ENCODE peak calls at places on chromosomes 5 and 9, in eight cellular contexts. K is upper lobe of right lung, Q is endodermal cell, H is kidney, E is body of pancreas, L is spleen, S is mammary epithelial cell, W is gastrocnemius medialis. A is an unnamed sample. For H3K4me1 and H3K9me3, the result is how much of the 10 kb centered on the place peaks cover.

GRCh38 chr5:142913728-142914338 is 143.7 kb downstream of the ARHGAP26 start:
- DNase-seq in K (no peak), Q (no peak), H (no peak), E (no peak), L (no peak), S (peak), W (no peak), A (no peak)

GRCh38 chr9:18333157-18333556 is 140.8 kb upstream of the ADAMTSL1 start:
- DNase-seq in K (no peak), Q (peak), H (no peak), E (no peak), L (no peak), S (peak), W (no peak), A (no peak)

GRCh38 chr5:169871816-169872215 is 108.5 kb downstream of the INSYN2B start:
- DNase-seq in K (no peak), Q (no peak), H (no peak), E (no peak), L (no peak), S (no peak), W (no peak), A (no peak)

GRCh38 chr5:144377207-144377606 is 206.5 kb downstream of the KCTD16 start:
- DNase-seq in K (no peak), Q (no peak), H (no peak), E (no peak), L (no peak), S (no peak), W (no peak), A (no peak)

GRCh38 chr5:171484460-171484899 is 65.0 kb downstream of the FGF18 start:
- DNase-seq in K (no peak), Q (peak), H (no peak), E (no peak), L (no peak), S (no peak), W (no peak), A (no peak)

GRCh38 chr9:85425153-85425611 is 316.6 kb downstream of the AGTPBP1 start:
- DNase-seq in K (peak), Q (peak), H (peak), E (peak), L (no peak), S (peak), W (no peak), A (peak)

GRCh38 chr9:126499005-126499910 is 114.5 kb upstream of the LMX1B start:
- DNase-seq in K (peak), Q (peak), H (peak), E (no peak), L (peak), S (peak), W (no peak), A (no peak)

GRCh38 chr5:67799732-67800234 is 415.8 kb upstream of the PIK3R1 start:
- DNase-seq in K (no peak), Q (no peak), H (peak), E (peak), L (no peak), S (no peak), W (peak), A (peak)

GRCh38 chr9:110842169-110842568 is 173.6 kb downstream of the MUSK start:
- DNase-seq in K (no peak), Q (peak), H (no peak), E (peak), L (no peak), S (no peak), W (no peak), A (no peak)

GRCh38 chr5:134103397-134103796 is 11.1 kb upstream of the TCF7 start:
- DNase-seq in K (no peak), Q (no peak), H (no peak), E (no peak), L (no peak), S (no peak), W (no peak), A (no peak)

GRCh38 chr5:134099939-134100282 is 14.6 kb upstream of the TCF7 start:
- DNase-seq in K (no peak), Q (peak), H (peak), E (no peak), L (no peak), S (no peak), W (no peak), A (no peak)

GRCh38 chr5:134103998-134104612 is 10.4 kb upstream of the TCF7 start:
- DNase-seq in K (no peak), Q (no peak), H (peak), E (no peak), L (no peak), S (no peak), W (no peak), A (no peak)

GRCh38 chr5:134100283-134101011 is 14.0 kb upstream of the TCF7 start:
- DNase-seq in K (no peak), Q (peak), H (peak), E (no peak), L (peak), S (peak), W (no peak), A (no peak)

DNA sequence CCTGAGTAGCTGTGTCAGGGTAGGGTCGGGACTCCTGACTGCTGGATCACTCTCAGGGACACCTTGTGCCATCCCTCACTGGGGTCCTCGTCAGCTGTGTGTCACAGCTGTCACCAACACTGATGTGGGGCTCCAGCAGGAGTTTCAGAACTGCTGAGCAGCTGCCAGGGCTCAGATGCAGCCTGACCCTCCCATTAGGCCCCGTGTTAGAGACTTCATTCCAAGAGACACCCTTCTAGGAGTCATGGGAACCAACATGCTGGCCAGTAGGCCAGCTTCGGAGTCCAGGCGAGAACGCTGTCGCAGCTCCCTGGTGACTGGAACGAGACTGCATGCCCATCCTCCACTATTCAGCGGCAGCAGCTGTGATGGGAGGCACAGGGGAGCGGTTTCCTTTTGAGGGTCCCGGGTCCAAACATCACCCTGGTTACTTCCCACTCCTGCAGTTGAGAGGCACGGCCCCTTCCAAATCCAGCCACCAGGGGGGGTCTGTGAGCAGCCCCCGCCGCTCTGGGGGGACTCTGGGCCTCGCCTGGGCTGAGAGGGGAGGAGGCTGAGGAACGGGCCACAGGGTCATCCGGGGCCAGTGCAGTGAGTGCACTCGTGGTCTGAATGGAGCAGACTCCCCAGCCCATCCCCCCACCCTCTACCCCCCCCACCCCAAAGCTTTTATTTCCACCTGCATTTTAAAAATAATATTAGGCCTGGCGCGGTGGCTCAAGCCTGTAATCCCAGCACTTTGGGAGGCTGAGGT is 12.6 kb upstream of the TCF7 start:
- DNase-seq in K (peak), Q (peak), H (peak), E (peak), L (peak), S (no peak), W (peak), A (peak)
- H3K4me1 ChIP-seq in K (under half), Q (under half), H (under half), E (under half), L (under half), S (under half), W (under half), A (under half)

GRCh38 chr5:18798058-18798457 is 1163.8 kb downstream of the TAF11L14 start:
- DNase-seq in K (no peak), Q (peak), H (no peak), E (no peak), L (no peak), S (no peak), W (no peak), A (no peak)
- H3K4me3 ChIP-seq in K (no peak), Q (no peak), H (no peak), E (no peak), L (no peak), S (no peak), W (no peak), A (no peak)

GRCh38 chr5:179044765-179045164 is 15.4 kb upstream of the ZNF354C start:
- DNase-seq in K (no peak), Q (no peak), H (no peak), E (no peak), L (no peak), S (no peak), W (no peak), A (no peak)
- H3K9me3 ChIP-seq in K (under half), Q (under half), H (under half), E (under half), L (half or more), S (under half), W (under half), A (under half)

DNA sequence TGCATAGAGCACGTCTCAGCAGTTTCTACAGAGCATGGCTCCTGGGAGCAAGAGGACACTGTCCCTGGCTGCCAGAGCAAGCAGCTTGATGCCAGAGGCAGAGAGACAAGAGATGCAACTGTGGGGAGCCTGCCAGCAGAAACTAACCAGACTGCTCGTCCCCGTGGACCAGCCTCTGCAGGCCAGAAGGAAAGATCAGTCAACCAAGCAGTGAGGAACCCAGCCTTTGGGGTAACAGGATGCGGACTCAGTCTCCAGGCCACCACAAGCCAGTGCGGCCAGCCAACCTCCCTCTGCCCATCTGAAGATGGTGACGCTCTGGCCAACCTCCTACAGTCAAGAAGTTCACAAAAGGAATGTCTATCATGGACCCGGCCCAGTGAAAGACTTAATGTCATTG is 3.7 kb downstream of the SURF4 start:
- DNase-seq in K (no peak), Q (no peak), H (no peak), E (no peak), L (no peak), S (no peak), W (peak), A (no peak)
- H3K4me1 ChIP-seq in K (half or more), Q (under half), H (under half), E (half or more), L (half or more), S (under half), W (half or more), A (half or more)